ENCODE peak calls at places on chromosomes 16 and 17, in five cellular contexts. E is A549, N is GM12878, O is K562, B is HepG2. H is an unnamed sample.

GRCh38 chr17:4940625-4941021 is 555 bp downstream of the RNF167 start:
- DNase-seq in E (no peak), N (no peak), O (no peak), B (no peak), H (no peak)

GRCh38 chr16:1082952-1083675 is 10.6 kb downstream of the SSTR5 start:
- DNase-seq in E (no peak), N (no peak), O (no peak), B (peak), H (no peak)

GRCh38 chr16:728890-729744 is 2.2 kb downstream of the HAGHL start:
- DNase-seq in E (no peak), N (no peak), O (peak), B (no peak), H (no peak)

GRCh38 chr16:82182237-82183003 is 12.4 kb upstream of the MPHOSPH6 start:
- DNase-seq in E (no peak), N (no peak), O (no peak), B (no peak), H (no peak)

GRCh38 chr16:54928016-54928356 is 2.7 kb upstream of the IRX5 start:
- DNase-seq in E (peak), N (no peak), O (no peak), B (no peak), H (no peak)

GRCh38 chr16:60651351-60651750 is 1384.9 kb downstream of the CDH8 start:
- DNase-seq in E (no peak), N (no peak), O (no peak), B (no peak), H (no peak)

GRCh38 chr17:8729860-8730259 is 14.8 kb downstream of the CCDC42 start:
- DNase-seq in E (no peak), N (no peak), O (no peak), B (no peak), H (no peak)

GRCh38 chr17:46152423-46152822 is 40.8 kb downstream of the KANSL1 start:
- DNase-seq in E (no peak), N (peak), O (no peak), B (no peak), H (no peak)

GRCh38 chr17:78995022-78995760 is 14.4 kb downstream of the CANT1 start:
- DNase-seq in E (no peak), N (no peak), O (no peak), B (no peak), H (no peak)

GRCh38 chr16:74743668-74744299 is 30.8 kb downstream of the FA2H start:
- DNase-seq in E (peak), N (no peak), O (peak), B (peak), H (no peak)

GRCh38 chr17:59330314-59330942 is 1.0 kb upstream of the YPEL2 start:
- DNase-seq in E (peak), N (no peak), O (peak), B (peak), H (no peak)

GRCh38 chr17:28811594-28812135 is 30.9 kb downstream of the FAM222B start:
- DNase-seq in E (peak), N (no peak), O (peak), B (peak), H (no peak)

GRCh38 chr17:55772086-55772485 is 21.2 kb downstream of the PCTP start:
- DNase-seq in E (no peak), N (no peak), O (no peak), B (no peak), H (no peak)

GRCh38 chr16:84851192-84852127 is 31.7 kb downstream of the CRISPLD2 start:
- DNase-seq in E (peak), N (no peak), O (no peak), B (peak), H (no peak)

GRCh38 chr17:68578236-68578635 is 22.9 kb downstream of the FAM20A start:
- DNase-seq in E (no peak), N (no peak), O (no peak), B (no peak), H (no peak)

GRCh38 chr17:74731347-74731605 is 5.8 kb upstream of the RAB37 start:
- DNase-seq in E (no peak), N (no peak), O (no peak), B (no peak), H (no peak)

GRCh38 chr16:24909856-24910255 is 64.1 kb downstream of the SLC5A11 start:
- DNase-seq in E (no peak), N (no peak), O (no peak), B (no peak), H (no peak)

GRCh38 chr16:83835972-83836566 is 28.3 kb downstream of the HSBP1 start:
- DNase-seq in E (peak), N (no peak), O (no peak), B (no peak), H (no peak)

GRCh38 chr16:84298376-84298899 is 3.8 kb downstream of the WFDC1 start:
- DNase-seq in E (no peak), N (no peak), O (no peak), B (no peak), H (no peak)

GRCh38 chr16:48008011-48008410 is 147.8 kb downstream of the ABCC12 start:
- DNase-seq in E (no peak), N (no peak), O (no peak), B (no peak), H (no peak)

GRCh38 chr16:69340095-69340644 is 598 bp downstream of the NIP7 start:
- DNase-seq in E (no peak), N (no peak), O (no peak), B (no peak), H (no peak)

GRCh38 chr16:27463741-27464662 is 62.0 kb downstream of the IL21R start:
- DNase-seq in E (no peak), N (no peak), O (no peak), B (no peak), H (no peak)

GRCh38 chr17:65346166-65346565 is 209.0 kb downstream of the RGS9 start:
- DNase-seq in E (no peak), N (no peak), O (no peak), B (no peak), H (no peak)

GRCh38 chr16:12290165-12290564 is 313.6 kb downstream of the SNX29 start:
- DNase-seq in E (no peak), N (no peak), O (no peak), B (no peak), H (no peak)

GRCh38 chr16:22260490-22260889 is 36.7 kb upstream of the POLR3E start:
- DNase-seq in E (no peak), N (no peak), O (no peak), B (no peak), H (no peak)

GRCh38 chr17:48374650-48375230 is 55.3 kb downstream of the SKAP1 start:
- DNase-seq in E (peak), N (no peak), O (peak), B (peak), H (peak)

GRCh38 chr16:66606000-66606751 is 1.7 kb downstream of the CMTM3 start:
- DNase-seq in E (no peak), N (no peak), O (no peak), B (no peak), H (no peak)

GRCh38 chr17:65176646-65177409 is 39.7 kb downstream of the RGS9 start:
- DNase-seq in E (no peak), N (no peak), O (no peak), B (no peak), H (no peak)

GRCh38 chr16:2967721-2968161 is 1.4 kb upstream of the PAQR4 start:
- DNase-seq in E (no peak), N (no peak), O (no peak), B (no peak), H (no peak)

GRCh38 chr16:78385406-78385805 is 286.0 kb downstream of the WWOX start:
- DNase-seq in E (no peak), N (no peak), O (no peak), B (no peak), H (no peak)

GRCh38 chr16:85235988-85236831 is 123.9 kb upstream of the CIBAR2 start:
- DNase-seq in E (no peak), N (no peak), O (no peak), B (no peak), H (no peak)

GRCh38 chr16:13864689-13865088 is 55.3 kb upstream of the ERCC4 start:
- DNase-seq in E (no peak), N (no peak), O (no peak), B (no peak), H (no peak)

GRCh38 chr16:27538508-27538907 is 11.2 kb downstream of the GTF3C1 start:
- DNase-seq in E (no peak), N (no peak), O (peak), B (no peak), H (no peak)

GRCh38 chr16:21100447-21100846 is 50.2 kb downstream of the DNAH3 start:
- DNase-seq in E (peak), N (no peak), O (no peak), B (no peak), H (no peak)

GRCh38 chr17:21458036-21458435 is 81.9 kb downstream of the KCNJ12 start:
- DNase-seq in E (no peak), N (no peak), O (no peak), B (no peak), H (no peak)

GRCh38 chr17:58312824-58313223 is 15.8 kb downstream of the TSPOAP1 start:
- DNase-seq in E (peak), N (no peak), O (no peak), B (no peak), H (no peak)

GRCh38 chr17:58310511-58311428 is 17.8 kb downstream of the TSPOAP1 start:
- DNase-seq in E (no peak), N (no peak), O (no peak), B (no peak), H (no peak)

GRCh38 chr17:58312021-58312630 is 16.5 kb downstream of the TSPOAP1 start:
- DNase-seq in E (no peak), N (no peak), O (no peak), B (no peak), H (peak)

GRCh38 chr17:58309918-58310259 is 18.7 kb downstream of the TSPOAP1 start:
- DNase-seq in E (no peak), N (no peak), O (no peak), B (no peak), H (no peak)

GRCh38 chr17:58311429-58311894 is 17.1 kb downstream of the TSPOAP1 start:
- DNase-seq in E (no peak), N (no peak), O (no peak), B (no peak), H (no peak)
- TF ChIP-seq HDAC2 in E (no peak), N (no peak), O (no peak), B (no peak), H (no peak)

GRCh38 chr16:86951041-86951822 is 366.0 kb downstream of the C16orf95 start:
- DNase-seq in E (no peak), N (no peak), O (no peak), B (no peak), H (no peak)

GRCh38 chr16:86949630-86950029 is 367.6 kb downstream of the C16orf95 start:
- DNase-seq in E (no peak), N (no peak), O (no peak), B (no peak), H (no peak)

GRCh38 chr16:86952769-86953168 is 364.4 kb downstream of the C16orf95 start:
- DNase-seq in E (no peak), N (no peak), O (no peak), B (no peak), H (no peak)

GRCh38 chr16:86953631-86954465 is 363.3 kb downstream of the C16orf95 start:
- DNase-seq in E (no peak), N (no peak), O (no peak), B (no peak), H (no peak)

DNA sequence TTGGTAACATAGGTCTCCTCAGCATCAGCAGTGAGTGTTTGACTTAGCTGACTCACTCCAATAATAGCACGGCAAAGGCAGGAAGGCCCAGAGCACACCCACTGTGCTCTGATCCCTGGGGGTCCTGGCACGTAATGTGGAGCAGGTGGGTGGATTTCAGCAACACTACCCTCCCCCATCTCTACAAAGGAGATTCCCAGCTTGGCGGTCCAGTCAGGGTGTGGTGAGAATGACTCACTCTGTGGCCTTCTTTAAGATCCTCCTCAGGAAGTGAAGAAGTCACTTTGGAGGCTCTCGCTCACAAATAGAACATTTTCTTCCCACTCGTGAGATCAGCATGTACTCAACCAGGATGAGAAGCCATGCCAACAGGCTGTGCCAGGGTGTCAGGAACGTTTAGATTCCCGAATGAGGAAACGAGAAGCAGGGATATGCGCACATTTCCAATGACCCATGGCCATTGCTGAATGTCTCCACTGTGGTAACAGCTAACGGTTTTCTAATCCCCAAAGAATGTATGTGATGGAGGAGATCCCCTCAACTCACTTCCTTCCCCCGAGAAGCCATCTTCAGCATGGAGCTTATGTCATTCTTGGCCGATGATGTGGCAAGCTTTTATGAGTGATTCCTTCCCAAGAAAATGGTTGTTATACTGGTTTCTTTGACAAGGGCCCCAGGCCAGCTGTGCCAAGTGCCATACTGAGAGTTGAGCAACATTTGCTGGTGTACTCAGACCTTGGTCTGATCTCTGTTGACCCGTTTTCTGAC is 365.2 kb downstream of the C16orf95 start:
- DNase-seq in E (peak), N (no peak), O (no peak), B (no peak), H (no peak)
- TF ChIP-seq HDAC2 in E (no peak), N (no peak), O (no peak), B (no peak), H (no peak)

DNA sequence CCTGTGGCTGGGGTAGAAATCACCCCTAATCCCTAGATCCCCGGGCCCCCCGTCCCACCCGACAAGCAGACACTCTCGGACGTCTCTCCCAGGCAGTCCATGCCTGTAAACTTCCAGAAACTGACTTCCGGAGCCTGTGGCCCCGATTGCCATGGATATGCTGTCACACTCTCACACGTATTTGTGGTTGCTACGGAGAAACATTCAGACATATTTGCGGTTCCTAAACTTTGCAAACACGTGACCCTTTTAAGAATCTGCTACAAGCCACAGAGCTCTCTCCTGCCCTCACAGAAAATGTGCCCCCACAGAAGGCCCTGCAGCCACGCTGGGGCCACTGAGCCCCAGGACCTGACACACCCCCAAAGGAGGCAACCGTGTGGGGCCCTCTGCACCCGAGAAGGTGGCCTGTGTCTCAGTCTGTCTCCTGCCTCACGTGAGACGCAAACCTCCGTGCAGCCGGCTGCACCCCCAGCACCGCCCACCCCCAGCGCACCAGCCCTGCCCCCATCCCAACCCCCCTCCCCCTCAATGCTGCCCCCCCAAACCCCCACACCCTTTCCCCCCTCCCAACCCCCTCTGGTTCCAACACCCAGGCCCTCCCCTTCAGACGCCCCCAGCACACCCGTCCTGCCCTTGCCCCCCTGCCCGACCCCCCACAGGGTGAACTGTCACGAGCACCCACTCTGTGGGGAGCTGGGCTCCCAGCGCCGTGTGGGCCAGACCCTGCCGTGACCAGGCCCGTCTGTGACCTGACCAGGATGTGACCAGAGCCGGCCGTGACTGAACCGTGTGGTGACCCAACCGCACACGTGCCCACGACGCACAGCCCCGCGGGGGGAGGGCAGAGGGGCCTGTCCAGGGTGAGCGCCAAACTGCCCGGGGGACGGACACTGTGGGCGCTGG is 66.3 kb upstream of the METRNL start:
- DNase-seq in E (no peak), N (no peak), O (no peak), B (no peak), H (no peak)
- TF ChIP-seq HDAC2 in E (no peak), N (no peak), O (no peak), B (no peak), H (no peak)

DNA sequence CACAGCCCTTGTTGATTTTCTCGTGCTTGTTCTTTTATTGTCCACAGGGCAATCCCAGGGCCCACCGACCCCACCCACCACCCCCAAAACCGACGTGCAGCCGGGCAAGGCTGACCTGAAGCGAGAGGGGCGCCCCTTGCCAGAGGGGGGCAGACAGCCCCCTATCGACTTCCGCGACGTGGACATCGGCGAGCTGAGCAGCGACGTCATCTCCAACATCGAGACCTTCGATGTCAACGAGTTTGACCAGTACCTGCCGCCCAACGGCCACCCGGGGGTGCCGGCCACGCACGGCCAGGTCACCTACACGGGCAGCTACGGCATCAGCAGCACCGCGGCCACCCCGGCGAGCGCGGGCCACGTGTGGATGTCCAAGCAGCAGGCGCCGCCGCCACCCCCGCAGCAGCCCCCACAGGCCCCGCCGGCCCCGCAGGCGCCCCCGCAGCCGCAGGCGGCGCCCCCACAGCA is 2.7 kb downstream of the SOX9 start:
- DNase-seq in E (no peak), N (no peak), O (no peak), B (no peak), H (no peak)
- TF ChIP-seq HDAC2 in E (no peak), N (no peak), O (no peak), B (no peak), H (no peak)

GRCh38 chr16:57739756-57740422 is 4.3 kb downstream of the KATNB1 start:
- DNase-seq in E (no peak), N (no peak), O (no peak), B (no peak), H (no peak)
- TF ChIP-seq HDAC2 in E (no peak), N (no peak), O (no peak), B (no peak), H (no peak)